ENCODE peak calls at places on chromosome 12, in five cellular contexts. One of them, this sample, is unnamed.

GRCh38 chr12:27969011-27969900 is 3.3 kb downstream of the PTHLH start:
- DNase-seq in naive B cell: no peak
- DNase-seq in AG08395: peak
- DNase-seq in ovary: no peak
- DNase-seq in AML-193: no peak
- DNase-seq in this sample: peak

GRCh38 chr12:23510484-23510883 is 439.0 kb downstream of the SOX5 start:
- DNase-seq in naive B cell: no peak
- DNase-seq in AG08395: no peak
- DNase-seq in ovary: no peak
- DNase-seq in AML-193: no peak
- DNase-seq in this sample: no peak

GRCh38 chr12:3150820-3151590 is 73.8 kb downstream of the TSPAN9 start:
- DNase-seq in naive B cell: no peak
- DNase-seq in AG08395: peak
- DNase-seq in ovary: no peak
- DNase-seq in AML-193: no peak
- DNase-seq in this sample: no peak

GRCh38 chr12:109084425-109084824 is 8.8 kb downstream of the ALKBH2 start:
- DNase-seq in naive B cell: no peak
- DNase-seq in AG08395: no peak
- DNase-seq in ovary: no peak
- DNase-seq in AML-193: no peak
- DNase-seq in this sample: no peak

GRCh38 chr12:19440916-19441315 is 1.6 kb downstream of the AEBP2 start:
- DNase-seq in naive B cell: no peak
- DNase-seq in AG08395: no peak
- DNase-seq in ovary: no peak
- DNase-seq in AML-193: no peak
- DNase-seq in this sample: no peak

GRCh38 chr12:131511803-131512564 is 198.9 kb upstream of the SFSWAP start:
- DNase-seq in naive B cell: no peak
- DNase-seq in AG08395: no peak
- DNase-seq in ovary: no peak
- DNase-seq in AML-193: no peak
- DNase-seq in this sample: no peak

GRCh38 chr12:125351788-125352187 is 286.6 kb downstream of the AACS start:
- DNase-seq in naive B cell: no peak
- DNase-seq in AG08395: no peak
- DNase-seq in ovary: no peak
- DNase-seq in AML-193: no peak
- DNase-seq in this sample: no peak

GRCh38 chr12:31245822-31246469 is 80.0 kb downstream of the SINHCAF start:
- DNase-seq in naive B cell: no peak
- DNase-seq in AG08395: no peak
- DNase-seq in ovary: no peak
- DNase-seq in AML-193: no peak
- DNase-seq in this sample: no peak

GRCh38 chr12:62806893-62807292 is 128.1 kb downstream of the PPM1H start:
- DNase-seq in naive B cell: no peak
- DNase-seq in AG08395: no peak
- DNase-seq in ovary: no peak
- DNase-seq in AML-193: no peak
- DNase-seq in this sample: no peak

GRCh38 chr12:88578821-88579518 is 1.3 kb downstream of the KITLG start:
- DNase-seq in naive B cell: no peak
- DNase-seq in AG08395: peak
- DNase-seq in ovary: no peak
- DNase-seq in AML-193: no peak
- DNase-seq in this sample: no peak

GRCh38 chr12:129877383-129877782 is 26.4 kb downstream of the TMEM132D start:
- DNase-seq in naive B cell: no peak
- DNase-seq in AG08395: no peak
- DNase-seq in ovary: no peak
- DNase-seq in AML-193: no peak
- DNase-seq in this sample: no peak

GRCh38 chr12:112066566-112066965 is 42.0 kb downstream of the NAA25 start:
- DNase-seq in naive B cell: no peak
- DNase-seq in AG08395: no peak
- DNase-seq in ovary: no peak
- DNase-seq in AML-193: no peak
- DNase-seq in this sample: no peak